ENCODE peak calls at places on chromosomes 3 and 15, in four cellular contexts. R is foreskin melanocyte; Z is activated CD4-positive, alpha-beta T cell treated with anti-CD3 and anti-CD28 coated beads, Interleukin-2, amount 50 U/mL, for 24 hours; F is NCI-H2081. N is an unnamed sample.

GRCh38 chr3:123287051-123287961 is 85.6 kb downstream of the SEC22A start:
- DNase-seq in F (no peak), R (no peak), Z (no peak), N (no peak)

GRCh38 chr15:70318594-70318993 is 220.9 kb upstream of the TLE3 start:
- DNase-seq in Z (no peak), F (no peak), R (no peak), N (no peak)

GRCh38 chr3:157429703-157430102 is 6.9 kb upstream of the PTX3 start:
- DNase-seq in Z (no peak), R (peak; percentile 51), F (no peak), N (peak; percentile 84)

GRCh38 chr3:179021119-179021903 is 50.3 kb downstream of the ZMAT3 start:
- DNase-seq in Z (no peak), R (no peak), F (no peak), N (no peak)

GRCh38 chr15:58458076-58458475 is 26.3 kb downstream of the LIPC start:
- DNase-seq in Z (no peak), R (no peak), F (no peak), N (no peak)

GRCh38 chr3:110526732-110527727 is 544.6 kb upstream of the NECTIN3 start:
- DNase-seq in F (no peak), R (peak; percentile 59), Z (no peak), N (peak; percentile 48)

GRCh38 chr3:79057756-79058155 is 710.0 kb downstream of the ROBO1 start:
- DNase-seq in Z (no peak), R (no peak), F (no peak), N (no peak)

GRCh38 chr15:74626752-74627692 is 11.4 kb downstream of the CLK3 start:
- DNase-seq in R (no peak), F (no peak), Z (no peak), N (no peak)

GRCh38 chr3:193946945-193947344 is 189.0 kb upstream of the HES1 start:
- DNase-seq in Z (no peak), F (no peak), R (no peak), N (no peak)

GRCh38 chr15:89616228-89616627 is 39.0 kb downstream of the KIF7 start:
- DNase-seq in R (no peak), F (no peak), Z (no peak), N (no peak)

GRCh38 chr3:42014443-42014945 is 52.6 kb upstream of the ULK4 start:
- DNase-seq in F (no peak), Z (no peak), R (no peak), N (no peak)

GRCh38 chr3:10883478-10884234 is 67.6 kb downstream of the SLC6A11 start:
- DNase-seq in F (no peak), R (no peak), Z (no peak), N (no peak)

GRCh38 chr3:83039422-83039821 is 1278.0 kb upstream of the GBE1 start:
- DNase-seq in R (no peak), Z (no peak), F (no peak), N (no peak)

GRCh38 chr3:9067352-9067975 is 104.2 kb upstream of the RAD18 start:
- DNase-seq in F (no peak), R (peak; percentile 38), Z (no peak), N (peak; percentile 58)

GRCh38 chr15:96924570-96924969 is 594.1 kb downstream of the NR2F2 start:
- DNase-seq in F (no peak), Z (no peak), R (no peak), N (no peak)

GRCh38 chr3:32077260-32078084 is 28.9 kb upstream of the GPD1L start:
- DNase-seq in F (no peak), Z (no peak), R (no peak), N (no peak)

GRCh38 chr15:95284933-95285401 is 1045.5 kb upstream of the NR2F2 start:
- DNase-seq in R (no peak), F (no peak), Z (no peak), N (peak; percentile 76)

GRCh38 chr3:66472313-66473134 is 28.3 kb downstream of the LRIG1 start:
- DNase-seq in F (no peak), R (no peak), Z (peak; percentile 40), N (no peak)

GRCh38 chr3:128787256-128788253 is 61.6 kb downstream of the RAB7A start:
- DNase-seq in R (no peak), Z (no peak), F (no peak), N (no peak)

GRCh38 chr15:56832125-56832524 is 86.3 kb upstream of the TCF12 start:
- DNase-seq in R (no peak), F (no peak), Z (no peak), N (no peak)

GRCh38 chr3:174659516-174659915 is 199.6 kb upstream of the NAALADL2 start:
- DNase-seq in Z (no peak), R (no peak), F (no peak), N (no peak)

GRCh38 chr3:194485876-194486539 is 794 bp downstream of the ATP13A3 start:
- DNase-seq in Z (peak; percentile 39), R (no peak), F (peak; percentile 41), N (no peak)

GRCh38 chr15:76626611-76627010 is 278.5 kb downstream of the SCAPER start:
- DNase-seq in F (no peak), R (no peak), Z (no peak), N (no peak)